ENCODE peak calls at places on chromosomes 13 and 19, in seven cellular contexts. One of them, this sample, is unnamed.

GRCh38 chr13:71852082-71852481 is 14.9 kb downstream of the DACH1 start:
- DNase-seq in breast epithelium: no peak
- DNase-seq in stimulated activated CD4-positive, alpha-beta T cell treated with anti-CD3 and anti-CD28 coated beads, Interleukin-1b, Interleukin-23, amount 100 ng/mL, for 1 hour: no peak
- DNase-seq in nucleus accumbens: no peak
- DNase-seq in progenitor cell of endocrine pancreas: no peak
- DNase-seq in ecto neural progenitor cell: no peak
- DNase-seq in mesothelial cell of epicardium: no peak
- DNase-seq in this sample: no peak

GRCh38 chr13:88823114-88823513 is 1151.9 kb downstream of the SLITRK5 start:
- DNase-seq in stimulated activated CD4-positive, alpha-beta T cell treated with anti-CD3 and anti-CD28 coated beads, Interleukin-1b, Interleukin-23, amount 100 ng/mL, for 1 hour: no peak
- DNase-seq in progenitor cell of endocrine pancreas: no peak
- DNase-seq in ecto neural progenitor cell: no peak
- DNase-seq in mesothelial cell of epicardium: no peak
- DNase-seq in nucleus accumbens: no peak
- DNase-seq in breast epithelium: no peak
- DNase-seq in this sample: no peak

GRCh38 chr13:111508164-111508870 is 187.9 kb downstream of the TEX29 start:
- DNase-seq in ecto neural progenitor cell: no peak
- DNase-seq in mesothelial cell of epicardium: no peak
- DNase-seq in stimulated activated CD4-positive, alpha-beta T cell treated with anti-CD3 and anti-CD28 coated beads, Interleukin-1b, Interleukin-23, amount 100 ng/mL, for 1 hour: no peak
- DNase-seq in progenitor cell of endocrine pancreas: no peak
- DNase-seq in breast epithelium: no peak
- DNase-seq in nucleus accumbens: no peak
- DNase-seq in this sample: no peak

GRCh38 chr13:35979378-35979911 is 151.7 kb downstream of the DCLK1 start:
- DNase-seq in mesothelial cell of epicardium: no peak
- DNase-seq in ecto neural progenitor cell: no peak
- DNase-seq in progenitor cell of endocrine pancreas: no peak
- DNase-seq in breast epithelium: peak; percentile 64
- DNase-seq in nucleus accumbens: peak; percentile 38
- DNase-seq in stimulated activated CD4-positive, alpha-beta T cell treated with anti-CD3 and anti-CD28 coated beads, Interleukin-1b, Interleukin-23, amount 100 ng/mL, for 1 hour: no peak
- DNase-seq in this sample: no peak

GRCh38 chr13:44848956-44849748 is 140.1 kb downstream of the NUFIP1 start:
- DNase-seq in breast epithelium: peak; percentile 51
- DNase-seq in progenitor cell of endocrine pancreas: no peak
- DNase-seq in ecto neural progenitor cell: no peak
- DNase-seq in stimulated activated CD4-positive, alpha-beta T cell treated with anti-CD3 and anti-CD28 coated beads, Interleukin-1b, Interleukin-23, amount 100 ng/mL, for 1 hour: no peak
- DNase-seq in nucleus accumbens: no peak
- DNase-seq in mesothelial cell of epicardium: no peak
- DNase-seq in this sample: no peak

GRCh38 chr13:42275506-42275905 is 3.6 kb downstream of the AKAP11 start:
- DNase-seq in stimulated activated CD4-positive, alpha-beta T cell treated with anti-CD3 and anti-CD28 coated beads, Interleukin-1b, Interleukin-23, amount 100 ng/mL, for 1 hour: no peak
- DNase-seq in nucleus accumbens: no peak
- DNase-seq in progenitor cell of endocrine pancreas: no peak
- DNase-seq in mesothelial cell of epicardium: no peak
- DNase-seq in ecto neural progenitor cell: no peak
- DNase-seq in breast epithelium: no peak
- DNase-seq in this sample: no peak

GRCh38 chr19:6260376-6260775 is 19.4 kb downstream of the MLLT1 start:
- DNase-seq in nucleus accumbens: no peak
- DNase-seq in stimulated activated CD4-positive, alpha-beta T cell treated with anti-CD3 and anti-CD28 coated beads, Interleukin-1b, Interleukin-23, amount 100 ng/mL, for 1 hour: no peak
- DNase-seq in progenitor cell of endocrine pancreas: no peak
- DNase-seq in ecto neural progenitor cell: no peak
- DNase-seq in mesothelial cell of epicardium: no peak
- DNase-seq in breast epithelium: no peak
- DNase-seq in this sample: no peak

GRCh38 chr13:112752711-112753541 is 63.1 kb downstream of the ATP11A start:
- DNase-seq in breast epithelium: no peak
- DNase-seq in mesothelial cell of epicardium: no peak
- DNase-seq in progenitor cell of endocrine pancreas: no peak
- DNase-seq in ecto neural progenitor cell: no peak
- DNase-seq in stimulated activated CD4-positive, alpha-beta T cell treated with anti-CD3 and anti-CD28 coated beads, Interleukin-1b, Interleukin-23, amount 100 ng/mL, for 1 hour: no peak
- DNase-seq in nucleus accumbens: no peak
- DNase-seq in this sample: no peak

GRCh38 chr13:107866666-107867623 is 348.4 kb downstream of the LIG4 start:
- DNase-seq in progenitor cell of endocrine pancreas: peak; percentile 21
- DNase-seq in mesothelial cell of epicardium: no peak
- DNase-seq in ecto neural progenitor cell: peak; percentile 69
- DNase-seq in breast epithelium: no peak
- DNase-seq in stimulated activated CD4-positive, alpha-beta T cell treated with anti-CD3 and anti-CD28 coated beads, Interleukin-1b, Interleukin-23, amount 100 ng/mL, for 1 hour: no peak
- DNase-seq in nucleus accumbens: no peak
- DNase-seq in this sample: peak; percentile 25

GRCh38 chr19:46113726-46114125 is 10.8 kb downstream of the IGFL3 start:
- DNase-seq in ecto neural progenitor cell: no peak
- DNase-seq in mesothelial cell of epicardium: no peak
- DNase-seq in stimulated activated CD4-positive, alpha-beta T cell treated with anti-CD3 and anti-CD28 coated beads, Interleukin-1b, Interleukin-23, amount 100 ng/mL, for 1 hour: no peak
- DNase-seq in breast epithelium: no peak
- DNase-seq in nucleus accumbens: no peak
- DNase-seq in progenitor cell of endocrine pancreas: no peak
- DNase-seq in this sample: no peak

GRCh38 chr19:17220207-17220758 is 5.1 kb downstream of the USE1 start:
- DNase-seq in progenitor cell of endocrine pancreas: no peak
- DNase-seq in stimulated activated CD4-positive, alpha-beta T cell treated with anti-CD3 and anti-CD28 coated beads, Interleukin-1b, Interleukin-23, amount 100 ng/mL, for 1 hour: no peak
- DNase-seq in breast epithelium: no peak
- DNase-seq in nucleus accumbens: no peak
- DNase-seq in mesothelial cell of epicardium: no peak
- DNase-seq in ecto neural progenitor cell: no peak
- DNase-seq in this sample: no peak

GRCh38 chr19:45186509-45187334 is 8.1 kb downstream of the BLOC1S3 start:
- DNase-seq in progenitor cell of endocrine pancreas: no peak
- DNase-seq in nucleus accumbens: no peak
- DNase-seq in stimulated activated CD4-positive, alpha-beta T cell treated with anti-CD3 and anti-CD28 coated beads, Interleukin-1b, Interleukin-23, amount 100 ng/mL, for 1 hour: no peak
- DNase-seq in breast epithelium: no peak
- DNase-seq in mesothelial cell of epicardium: no peak
- DNase-seq in ecto neural progenitor cell: no peak
- DNase-seq in this sample: no peak

GRCh38 chr19:46402725-46403124 is 10.6 kb downstream of the CCDC8 start:
- DNase-seq in progenitor cell of endocrine pancreas: no peak
- DNase-seq in breast epithelium: no peak
- DNase-seq in mesothelial cell of epicardium: no peak
- DNase-seq in stimulated activated CD4-positive, alpha-beta T cell treated with anti-CD3 and anti-CD28 coated beads, Interleukin-1b, Interleukin-23, amount 100 ng/mL, for 1 hour: no peak
- DNase-seq in ecto neural progenitor cell: no peak
- DNase-seq in nucleus accumbens: no peak
- DNase-seq in this sample: no peak

GRCh38 chr13:33483471-33483870 is 197.9 kb upstream of the STARD13 start:
- DNase-seq in breast epithelium: no peak
- DNase-seq in mesothelial cell of epicardium: no peak
- DNase-seq in progenitor cell of endocrine pancreas: no peak
- DNase-seq in nucleus accumbens: no peak
- DNase-seq in stimulated activated CD4-positive, alpha-beta T cell treated with anti-CD3 and anti-CD28 coated beads, Interleukin-1b, Interleukin-23, amount 100 ng/mL, for 1 hour: no peak
- DNase-seq in ecto neural progenitor cell: no peak
- DNase-seq in this sample: no peak

GRCh38 chr13:26060366-26060765 is 8.6 kb upstream of the SHISA2 start:
- DNase-seq in nucleus accumbens: no peak
- DNase-seq in mesothelial cell of epicardium: no peak
- DNase-seq in ecto neural progenitor cell: no peak
- DNase-seq in progenitor cell of endocrine pancreas: no peak
- DNase-seq in breast epithelium: no peak
- DNase-seq in stimulated activated CD4-positive, alpha-beta T cell treated with anti-CD3 and anti-CD28 coated beads, Interleukin-1b, Interleukin-23, amount 100 ng/mL, for 1 hour: no peak
- DNase-seq in this sample: no peak

GRCh38 chr13:28636677-28637317 is 22.1 kb upstream of the POMP start:
- DNase-seq in nucleus accumbens: peak; percentile 6
- DNase-seq in ecto neural progenitor cell: peak; percentile 59
- DNase-seq in mesothelial cell of epicardium: no peak
- DNase-seq in stimulated activated CD4-positive, alpha-beta T cell treated with anti-CD3 and anti-CD28 coated beads, Interleukin-1b, Interleukin-23, amount 100 ng/mL, for 1 hour: no peak
- DNase-seq in progenitor cell of endocrine pancreas: peak; percentile 31
- DNase-seq in breast epithelium: peak; percentile 44
- DNase-seq in this sample: peak; percentile 41

GRCh38 chr13:42991892-42992584 is at the start of gene EPSTI1:
- DNase-seq in stimulated activated CD4-positive, alpha-beta T cell treated with anti-CD3 and anti-CD28 coated beads, Interleukin-1b, Interleukin-23, amount 100 ng/mL, for 1 hour: peak; percentile 36
- DNase-seq in progenitor cell of endocrine pancreas: peak; percentile 30
- DNase-seq in mesothelial cell of epicardium: peak; percentile 37
- DNase-seq in nucleus accumbens: peak; percentile 12
- DNase-seq in ecto neural progenitor cell: peak; percentile 76
- DNase-seq in breast epithelium: peak; percentile 26
- DNase-seq in this sample: peak; percentile 80

GRCh38 chr19:2362970-2363300 is 2.9 kb downstream of the TMPRSS9 start:
- DNase-seq in nucleus accumbens: no peak
- DNase-seq in stimulated activated CD4-positive, alpha-beta T cell treated with anti-CD3 and anti-CD28 coated beads, Interleukin-1b, Interleukin-23, amount 100 ng/mL, for 1 hour: no peak
- DNase-seq in progenitor cell of endocrine pancreas: no peak
- DNase-seq in ecto neural progenitor cell: no peak
- DNase-seq in mesothelial cell of epicardium: no peak
- DNase-seq in breast epithelium: no peak
- DNase-seq in this sample: no peak

GRCh38 chr13:77062097-77062496 is 35.1 kb upstream of the FBXL3 start:
- DNase-seq in stimulated activated CD4-positive, alpha-beta T cell treated with anti-CD3 and anti-CD28 coated beads, Interleukin-1b, Interleukin-23, amount 100 ng/mL, for 1 hour: no peak
- DNase-seq in ecto neural progenitor cell: no peak
- DNase-seq in breast epithelium: no peak
- DNase-seq in nucleus accumbens: no peak
- DNase-seq in mesothelial cell of epicardium: no peak
- DNase-seq in progenitor cell of endocrine pancreas: no peak
- DNase-seq in this sample: no peak

GRCh38 chr19:7395360-7395781 is 46.6 kb downstream of the ARHGEF18 start:
- DNase-seq in mesothelial cell of epicardium: no peak
- DNase-seq in progenitor cell of endocrine pancreas: no peak
- DNase-seq in nucleus accumbens: no peak
- DNase-seq in breast epithelium: no peak
- DNase-seq in stimulated activated CD4-positive, alpha-beta T cell treated with anti-CD3 and anti-CD28 coated beads, Interleukin-1b, Interleukin-23, amount 100 ng/mL, for 1 hour: no peak
- DNase-seq in ecto neural progenitor cell: no peak
- DNase-seq in this sample: no peak

GRCh38 chr19:57239982-57240310 is 486 bp upstream of the ZNF805 start:
- DNase-seq in mesothelial cell of epicardium: no peak
- DNase-seq in nucleus accumbens: no peak
- DNase-seq in breast epithelium: no peak
- DNase-seq in progenitor cell of endocrine pancreas: no peak
- DNase-seq in ecto neural progenitor cell: no peak
- DNase-seq in stimulated activated CD4-positive, alpha-beta T cell treated with anti-CD3 and anti-CD28 coated beads, Interleukin-1b, Interleukin-23, amount 100 ng/mL, for 1 hour: no peak
- DNase-seq in this sample: no peak

GRCh38 chr19:31113250-31113685 is 236.0 kb downstream of the TSHZ3 start:
- DNase-seq in mesothelial cell of epicardium: no peak
- DNase-seq in breast epithelium: no peak
- DNase-seq in stimulated activated CD4-positive, alpha-beta T cell treated with anti-CD3 and anti-CD28 coated beads, Interleukin-1b, Interleukin-23, amount 100 ng/mL, for 1 hour: no peak
- DNase-seq in ecto neural progenitor cell: no peak
- DNase-seq in nucleus accumbens: no peak
- DNase-seq in progenitor cell of endocrine pancreas: no peak
- DNase-seq in this sample: no peak

GRCh38 chr19:14031719-14032480 is at the start of gene IL27RA:
- DNase-seq in mesothelial cell of epicardium: peak; percentile 41
- DNase-seq in ecto neural progenitor cell: peak; percentile 77
- DNase-seq in nucleus accumbens: peak; percentile 19
- DNase-seq in breast epithelium: peak; percentile 36
- DNase-seq in stimulated activated CD4-positive, alpha-beta T cell treated with anti-CD3 and anti-CD28 coated beads, Interleukin-1b, Interleukin-23, amount 100 ng/mL, for 1 hour: peak; percentile 62
- DNase-seq in progenitor cell of endocrine pancreas: peak; percentile 39
- DNase-seq in this sample: peak; percentile 85

This sample was measured in activated naive CD8-positive, alpha-beta T cell treated with anti-CD3 and anti-CD28 coated beads, Interleukin-2, amount 10 ng/mL, durations not matched to agents 7 days and 5 days.